ENCODE peak calls at places on chromosomes 4 and X, in four cellular contexts. J, R, L and Y are unnamed samples. For H3K9me3, the result is how much of the 10 kb centered on the place peaks cover.

GRCh38 chr4:137651128-137651527 is 118.8 kb upstream of the PCDH18 start:
- DNase-seq in J (no peak), R (no peak), L (no peak), Y (no peak)

GRCh38 chr4:138405439-138405838 is 163.3 kb upstream of the SLC7A11 start:
- DNase-seq in J (no peak), R (no peak), L (no peak), Y (no peak)

GRCh38 chr4:177051473-177052060 is 258.1 kb upstream of the NEIL3 start:
- DNase-seq in J (no peak), R (no peak), L (no peak), Y (peak)

GRCh38 chr4:32697281-32697814 is 1977.2 kb downstream of the PCDH7 start:
- DNase-seq in J (no peak), R (no peak), L (no peak), Y (no peak)

GRCh38 chr4:101458914-101459313 is 111.6 kb upstream of the PPP3CA start:
- DNase-seq in J (no peak), R (no peak), L (no peak), Y (no peak)

GRCh38 chr4:156974264-156974663 is 2.7 kb upstream of the PDGFC start:
- DNase-seq in J (no peak), R (no peak), L (no peak), Y (no peak)

GRCh38 chr4:91035276-91035675 is 908.1 kb downstream of the CCSER1 start:
- DNase-seq in J (no peak), R (no peak), L (no peak), Y (no peak)

GRCh38 chrX:18676050-18676449 is 4.1 kb upstream of the RS1 start:
- DNase-seq in J (no peak), R (no peak), L (no peak), Y (no peak)

GRCh38 chr4:24808955-24809354 is 13.6 kb downstream of the SOD3 start:
- DNase-seq in J (no peak), R (no peak), L (no peak), Y (no peak)

GRCh38 chrX:107226766-107227165 is 20.4 kb downstream of the DNAAF6 start:
- DNase-seq in J (no peak), R (no peak), L (no peak), Y (no peak)

GRCh38 chr4:17912011-17912410 is 101.2 kb downstream of the NCAPG start:
- DNase-seq in J (no peak), R (no peak), L (no peak), Y (no peak)

GRCh38 chr4:154004028-154004427 is 215.1 kb upstream of the SFRP2 start:
- DNase-seq in J (no peak), R (no peak), L (no peak), Y (no peak)

GRCh38 chr4:30656828-30657227 is 63.3 kb upstream of the PCDH7 start:
- DNase-seq in J (no peak), R (no peak), L (no peak), Y (no peak)

GRCh38 chr4:133865606-133866327 is 335.8 kb downstream of the PABPC4L start:
- DNase-seq in J (no peak), R (no peak), L (no peak), Y (no peak)

GRCh38 chr4:138078264-138078663 is 163.9 kb downstream of the SLC7A11 start:
- DNase-seq in J (no peak), R (no peak), L (no peak), Y (no peak)

GRCh38 chr4:188435381-188435780 is 296.1 kb downstream of the TRIML1 start:
- DNase-seq in J (no peak), R (no peak), L (no peak), Y (no peak)

GRCh38 chr4:146119845-146120404 is 55.6 kb upstream of the LSM6 start:
- DNase-seq in J (no peak), R (no peak), L (no peak), Y (no peak)

GRCh38 chr4:109989044-109989443 is 76.4 kb downstream of the EGF start:
- DNase-seq in J (no peak), R (no peak), L (no peak), Y (no peak)

GRCh38 chr4:72286185-72286584 is 254.4 kb downstream of the NPFFR2 start:
- DNase-seq in J (no peak), R (no peak), L (no peak), Y (no peak)

DNA sequence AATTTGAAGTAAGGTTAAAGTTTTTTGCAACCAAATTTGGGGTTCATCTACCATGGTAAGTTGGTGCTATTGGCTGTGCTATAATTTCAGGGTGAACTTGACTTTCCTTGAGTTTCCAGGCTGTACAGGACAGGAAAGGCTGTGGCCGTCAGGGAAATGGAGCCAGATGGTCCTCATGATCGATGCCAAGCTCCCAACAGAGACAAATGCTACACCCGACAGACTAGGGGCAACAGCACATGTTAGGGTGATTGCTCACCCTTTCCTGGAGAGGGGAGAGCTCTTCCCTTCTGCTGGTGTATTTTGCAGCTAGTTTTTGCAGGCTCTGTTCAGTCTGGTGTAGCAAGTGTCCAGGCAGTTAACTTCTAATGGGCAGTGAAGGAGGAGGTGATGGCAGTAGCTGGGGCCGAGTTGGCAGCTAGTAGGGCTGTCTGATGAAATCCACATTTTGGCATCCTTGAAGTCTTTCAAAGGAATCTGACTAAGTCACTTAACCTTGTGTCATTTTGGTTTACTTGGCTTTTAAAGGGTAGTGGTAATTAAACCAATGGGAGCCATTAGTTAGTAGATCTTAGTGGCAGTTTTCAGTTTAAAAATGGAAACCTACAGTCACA is 47.8 kb downstream of the GAB1 start:
- DNase-seq in J (no peak), R (no peak), L (peak), Y (no peak)
- TF ChIP-seq CTCF in J (no peak), R (no peak), L (no peak), Y (no peak)

GRCh38 chrX:41846714-41847113 is 76.6 kb downstream of the CASK start:
- DNase-seq in J (no peak), R (no peak), L (no peak), Y (no peak)
- H3K9me3 ChIP-seq in J (under half), R (under half), L (under half), Y (under half)

GRCh38 chrX:101393530-101394305 is 2.9 kb downstream of the RPL36A start:
- DNase-seq in J (no peak), R (no peak), L (no peak), Y (no peak)
- TF ChIP-seq POLR2A in J (no peak), R (no peak), L (no peak), Y (no peak)

GRCh38 chrX:100647095-100647494 is 3.1 kb downstream of the SRPX2 start:
- DNase-seq in J (no peak), R (peak), L (peak), Y (no peak)
- TF ChIP-seq CTCF in J (no peak), R (no peak), L (no peak), Y (no peak)

DNA sequence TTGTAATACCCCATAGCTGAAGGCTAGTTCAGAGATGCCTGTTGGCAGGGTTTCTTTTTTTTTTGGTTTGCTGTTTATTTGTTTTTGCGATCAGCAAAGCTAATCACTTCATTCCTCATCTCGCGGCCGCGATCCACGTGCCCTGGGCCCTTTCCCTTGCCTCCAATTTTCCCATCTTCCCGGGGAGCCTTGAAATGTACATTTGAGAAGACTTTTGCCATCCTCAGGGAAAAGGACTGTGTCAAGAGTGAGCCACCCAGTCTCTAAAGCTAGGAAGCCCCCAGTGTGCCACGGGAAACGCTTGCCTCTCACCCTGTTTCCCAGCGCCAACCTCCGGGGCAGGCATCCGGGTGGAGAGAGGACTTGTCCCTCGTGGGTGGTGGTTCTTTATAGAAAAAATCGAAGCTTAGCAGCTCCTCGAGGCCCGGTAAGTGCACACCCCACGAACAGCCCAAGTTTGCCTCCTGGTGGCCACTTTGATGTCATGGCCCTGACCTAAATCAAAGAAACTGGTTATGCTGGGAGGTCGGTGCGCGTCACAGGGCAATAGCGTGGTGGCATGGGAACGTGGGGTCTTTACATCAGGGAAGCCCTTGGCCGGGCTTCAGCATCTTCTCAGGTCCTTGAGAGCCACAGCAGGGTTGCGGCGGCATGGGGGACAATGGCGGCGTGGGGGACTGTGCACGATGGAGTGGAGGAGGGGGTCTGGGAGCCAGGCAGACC is 42.0 kb downstream of the MAP7D3 start:
- DNase-seq in J (peak), R (peak), L (peak), Y (peak)
- H3K9me3 ChIP-seq in J (under half), R (under half), L (under half), Y (under half)